ENCODE peak calls at places on chromosomes 7 and 10, in eight cellular contexts. One of them, this sample, is unnamed.
A peak's percentile ranks its signal among the peaks of the same experiment; 100 is the strongest.

GRCh38 chr10:3832022-3832786 is 47.2 kb upstream of the KLF6 start:
- DNase-seq in fibroblast of the aortic adventitia: no peak
- DNase-seq in stimulated activated CD8-positive, alpha-beta memory T cell treated with anti-CD3 and anti-CD28 coated beads, Interleukin-15, amount 100 ng/mL, for 24 hours: no peak
- DNase-seq in brain microvascular endothelial cell: no peak
- DNase-seq in posterior cingulate gyrus: no peak
- DNase-seq in DMS79: no peak
- DNase-seq in COR-L47: no peak
- DNase-seq in CD4-positive, alpha-beta T cell: no peak
- DNase-seq in this sample: no peak

GRCh38 chr10:114142018-114142417 is 32.0 kb downstream of the CCDC186 start:
- DNase-seq in CD4-positive, alpha-beta T cell: no peak
- DNase-seq in COR-L47: no peak
- DNase-seq in DMS79: no peak
- DNase-seq in brain microvascular endothelial cell: no peak
- DNase-seq in stimulated activated CD8-positive, alpha-beta memory T cell treated with anti-CD3 and anti-CD28 coated beads, Interleukin-15, amount 100 ng/mL, for 24 hours: no peak
- DNase-seq in posterior cingulate gyrus: no peak
- DNase-seq in fibroblast of the aortic adventitia: no peak
- DNase-seq in this sample: no peak

GRCh38 chr10:103350175-103350521 is 792 bp downstream of the PCGF6 start:
- DNase-seq in fibroblast of the aortic adventitia: no peak
- DNase-seq in stimulated activated CD8-positive, alpha-beta memory T cell treated with anti-CD3 and anti-CD28 coated beads, Interleukin-15, amount 100 ng/mL, for 24 hours: no peak
- DNase-seq in CD4-positive, alpha-beta T cell: no peak
- DNase-seq in brain microvascular endothelial cell: peak; percentile 2
- DNase-seq in COR-L47: no peak
- DNase-seq in posterior cingulate gyrus: no peak
- DNase-seq in DMS79: no peak
- DNase-seq in this sample: peak; percentile 49

GRCh38 chr10:132560248-132560731 is 22.7 kb downstream of the INPP5A start:
- DNase-seq in fibroblast of the aortic adventitia: peak; percentile 35
- DNase-seq in stimulated activated CD8-positive, alpha-beta memory T cell treated with anti-CD3 and anti-CD28 coated beads, Interleukin-15, amount 100 ng/mL, for 24 hours: no peak
- DNase-seq in DMS79: no peak
- DNase-seq in CD4-positive, alpha-beta T cell: no peak
- DNase-seq in brain microvascular endothelial cell: no peak
- DNase-seq in posterior cingulate gyrus: no peak
- DNase-seq in COR-L47: no peak
- DNase-seq in this sample: peak; percentile 8

GRCh38 chr7:128270799-128271411 is 29.8 kb downstream of the LEP start:
- DNase-seq in COR-L47: no peak
- DNase-seq in stimulated activated CD8-positive, alpha-beta memory T cell treated with anti-CD3 and anti-CD28 coated beads, Interleukin-15, amount 100 ng/mL, for 24 hours: no peak
- DNase-seq in posterior cingulate gyrus: no peak
- DNase-seq in fibroblast of the aortic adventitia: no peak
- DNase-seq in DMS79: no peak
- DNase-seq in CD4-positive, alpha-beta T cell: no peak
- DNase-seq in brain microvascular endothelial cell: no peak
- DNase-seq in this sample: no peak

GRCh38 chr7:109772161-109772560 is 1202.5 kb downstream of the DNAJB9 start:
- DNase-seq in posterior cingulate gyrus: no peak
- DNase-seq in DMS79: no peak
- DNase-seq in brain microvascular endothelial cell: no peak
- DNase-seq in fibroblast of the aortic adventitia: no peak
- DNase-seq in CD4-positive, alpha-beta T cell: no peak
- DNase-seq in stimulated activated CD8-positive, alpha-beta memory T cell treated with anti-CD3 and anti-CD28 coated beads, Interleukin-15, amount 100 ng/mL, for 24 hours: no peak
- DNase-seq in COR-L47: no peak
- DNase-seq in this sample: no peak

GRCh38 chr7:37894671-37895070 is 21.9 kb downstream of the SFRP4 start:
- DNase-seq in CD4-positive, alpha-beta T cell: no peak
- DNase-seq in brain microvascular endothelial cell: no peak
- DNase-seq in stimulated activated CD8-positive, alpha-beta memory T cell treated with anti-CD3 and anti-CD28 coated beads, Interleukin-15, amount 100 ng/mL, for 24 hours: no peak
- DNase-seq in posterior cingulate gyrus: no peak
- DNase-seq in COR-L47: no peak
- DNase-seq in DMS79: no peak
- DNase-seq in fibroblast of the aortic adventitia: no peak
- DNase-seq in this sample: no peak

GRCh38 chr10:133277277-133277992 is 767 bp upstream of the ADAM8 start:
- DNase-seq in posterior cingulate gyrus: no peak
- DNase-seq in stimulated activated CD8-positive, alpha-beta memory T cell treated with anti-CD3 and anti-CD28 coated beads, Interleukin-15, amount 100 ng/mL, for 24 hours: no peak
- DNase-seq in DMS79: no peak
- DNase-seq in CD4-positive, alpha-beta T cell: no peak
- DNase-seq in fibroblast of the aortic adventitia: no peak
- DNase-seq in COR-L47: no peak
- DNase-seq in brain microvascular endothelial cell: no peak
- DNase-seq in this sample: no peak

GRCh38 chr7:117273325-117274292 is 49.2 kb downstream of the WNT2 start:
- DNase-seq in COR-L47: peak; percentile 1
- DNase-seq in posterior cingulate gyrus: no peak
- DNase-seq in DMS79: peak; percentile 98
- DNase-seq in brain microvascular endothelial cell: no peak
- DNase-seq in CD4-positive, alpha-beta T cell: no peak
- DNase-seq in stimulated activated CD8-positive, alpha-beta memory T cell treated with anti-CD3 and anti-CD28 coated beads, Interleukin-15, amount 100 ng/mL, for 24 hours: no peak
- DNase-seq in fibroblast of the aortic adventitia: no peak
- DNase-seq in this sample: no peak

GRCh38 chr7:27774717-27775328 is 34.9 kb downstream of the TAX1BP1 start:
- DNase-seq in stimulated activated CD8-positive, alpha-beta memory T cell treated with anti-CD3 and anti-CD28 coated beads, Interleukin-15, amount 100 ng/mL, for 24 hours: no peak
- DNase-seq in fibroblast of the aortic adventitia: peak; percentile 76
- DNase-seq in posterior cingulate gyrus: no peak
- DNase-seq in COR-L47: no peak
- DNase-seq in DMS79: no peak
- DNase-seq in CD4-positive, alpha-beta T cell: no peak
- DNase-seq in brain microvascular endothelial cell: peak; percentile 21
- DNase-seq in this sample: peak; percentile 64

GRCh38 chr10:79458483-79458882 is 13.1 kb upstream of the ZCCHC24 start:
- DNase-seq in DMS79: no peak
- DNase-seq in fibroblast of the aortic adventitia: no peak
- DNase-seq in stimulated activated CD8-positive, alpha-beta memory T cell treated with anti-CD3 and anti-CD28 coated beads, Interleukin-15, amount 100 ng/mL, for 24 hours: no peak
- DNase-seq in posterior cingulate gyrus: no peak
- DNase-seq in CD4-positive, alpha-beta T cell: no peak
- DNase-seq in brain microvascular endothelial cell: no peak
- DNase-seq in COR-L47: no peak
- DNase-seq in this sample: no peak

GRCh38 chr10:130137077-130137448 is 872 bp downstream of the GLRX3 start:
- DNase-seq in COR-L47: no peak
- DNase-seq in CD4-positive, alpha-beta T cell: no peak
- DNase-seq in DMS79: no peak
- DNase-seq in stimulated activated CD8-positive, alpha-beta memory T cell treated with anti-CD3 and anti-CD28 coated beads, Interleukin-15, amount 100 ng/mL, for 24 hours: no peak
- DNase-seq in posterior cingulate gyrus: no peak
- DNase-seq in brain microvascular endothelial cell: peak; percentile 35
- DNase-seq in fibroblast of the aortic adventitia: peak; percentile 47
- DNase-seq in this sample: no peak

GRCh38 chr7:42902361-42902760 is 9.5 kb downstream of the C7orf25 start:
- DNase-seq in brain microvascular endothelial cell: no peak
- DNase-seq in posterior cingulate gyrus: no peak
- DNase-seq in stimulated activated CD8-positive, alpha-beta memory T cell treated with anti-CD3 and anti-CD28 coated beads, Interleukin-15, amount 100 ng/mL, for 24 hours: no peak
- DNase-seq in DMS79: no peak
- DNase-seq in fibroblast of the aortic adventitia: no peak
- DNase-seq in CD4-positive, alpha-beta T cell: no peak
- DNase-seq in COR-L47: no peak
- DNase-seq in this sample: no peak

GRCh38 chr10:76336213-76336963 is 905.0 kb downstream of the LRMDA start:
- DNase-seq in stimulated activated CD8-positive, alpha-beta memory T cell treated with anti-CD3 and anti-CD28 coated beads, Interleukin-15, amount 100 ng/mL, for 24 hours: no peak
- DNase-seq in brain microvascular endothelial cell: no peak
- DNase-seq in CD4-positive, alpha-beta T cell: no peak
- DNase-seq in DMS79: no peak
- DNase-seq in posterior cingulate gyrus: no peak
- DNase-seq in COR-L47: no peak
- DNase-seq in fibroblast of the aortic adventitia: no peak
- DNase-seq in this sample: no peak

GRCh38 chr7:28955723-28956607 is 2.2 kb downstream of the TRIL start:
- DNase-seq in COR-L47: peak; percentile 74
- DNase-seq in posterior cingulate gyrus: peak; percentile 35
- DNase-seq in fibroblast of the aortic adventitia: peak; percentile 22
- DNase-seq in CD4-positive, alpha-beta T cell: no peak
- DNase-seq in stimulated activated CD8-positive, alpha-beta memory T cell treated with anti-CD3 and anti-CD28 coated beads, Interleukin-15, amount 100 ng/mL, for 24 hours: no peak
- DNase-seq in brain microvascular endothelial cell: no peak
- DNase-seq in DMS79: peak; percentile 49
- DNase-seq in this sample: peak; percentile 83

GRCh38 chr7:46682841-46683624 is 762.0 kb upstream of the IGFBP3 start:
- DNase-seq in posterior cingulate gyrus: no peak
- DNase-seq in fibroblast of the aortic adventitia: peak; percentile 34
- DNase-seq in stimulated activated CD8-positive, alpha-beta memory T cell treated with anti-CD3 and anti-CD28 coated beads, Interleukin-15, amount 100 ng/mL, for 24 hours: no peak
- DNase-seq in DMS79: no peak
- DNase-seq in brain microvascular endothelial cell: peak; percentile 72
- DNase-seq in COR-L47: no peak
- DNase-seq in CD4-positive, alpha-beta T cell: no peak
- DNase-seq in this sample: no peak

GRCh38 chr7:130227883-130228575 is 20.4 kb downstream of the SSMEM1 start:
- DNase-seq in DMS79: no peak
- DNase-seq in stimulated activated CD8-positive, alpha-beta memory T cell treated with anti-CD3 and anti-CD28 coated beads, Interleukin-15, amount 100 ng/mL, for 24 hours: no peak
- DNase-seq in fibroblast of the aortic adventitia: no peak
- DNase-seq in COR-L47: peak; percentile 27
- DNase-seq in brain microvascular endothelial cell: no peak
- DNase-seq in CD4-positive, alpha-beta T cell: no peak
- DNase-seq in posterior cingulate gyrus: no peak
- DNase-seq in this sample: no peak

GRCh38 chr10:102297132-102297531 is 51.8 kb downstream of the GBF1 start:
- DNase-seq in brain microvascular endothelial cell: no peak
- DNase-seq in DMS79: no peak
- DNase-seq in stimulated activated CD8-positive, alpha-beta memory T cell treated with anti-CD3 and anti-CD28 coated beads, Interleukin-15, amount 100 ng/mL, for 24 hours: no peak
- DNase-seq in fibroblast of the aortic adventitia: no peak
- DNase-seq in COR-L47: no peak
- DNase-seq in CD4-positive, alpha-beta T cell: no peak
- DNase-seq in posterior cingulate gyrus: no peak
- DNase-seq in this sample: no peak

GRCh38 chr7:123749537-123749857 is 694 bp upstream of the WASL start:
- DNase-seq in fibroblast of the aortic adventitia: peak; percentile 71
- DNase-seq in brain microvascular endothelial cell: peak; percentile 62
- DNase-seq in DMS79: no peak
- DNase-seq in COR-L47: peak; percentile 83
- DNase-seq in CD4-positive, alpha-beta T cell: no peak
- DNase-seq in stimulated activated CD8-positive, alpha-beta memory T cell treated with anti-CD3 and anti-CD28 coated beads, Interleukin-15, amount 100 ng/mL, for 24 hours: no peak
- DNase-seq in posterior cingulate gyrus: no peak
- DNase-seq in this sample: peak; percentile 96

GRCh38 chr10:22505923-22506685 is 160.8 kb downstream of the SPAG6 start:
- DNase-seq in stimulated activated CD8-positive, alpha-beta memory T cell treated with anti-CD3 and anti-CD28 coated beads, Interleukin-15, amount 100 ng/mL, for 24 hours: peak; percentile 3
- DNase-seq in brain microvascular endothelial cell: no peak
- DNase-seq in CD4-positive, alpha-beta T cell: peak; percentile 18
- DNase-seq in fibroblast of the aortic adventitia: no peak
- DNase-seq in COR-L47: no peak
- DNase-seq in DMS79: no peak
- DNase-seq in posterior cingulate gyrus: no peak
- DNase-seq in this sample: no peak

GRCh38 chr7:20797174-20798080 is 10.7 kb upstream of the SP8 start:
- DNase-seq in COR-L47: peak; percentile 54
- DNase-seq in posterior cingulate gyrus: no peak
- DNase-seq in stimulated activated CD8-positive, alpha-beta memory T cell treated with anti-CD3 and anti-CD28 coated beads, Interleukin-15, amount 100 ng/mL, for 24 hours: no peak
- DNase-seq in fibroblast of the aortic adventitia: no peak
- DNase-seq in brain microvascular endothelial cell: no peak
- DNase-seq in DMS79: no peak
- DNase-seq in CD4-positive, alpha-beta T cell: no peak
- DNase-seq in this sample: peak; percentile 24

GRCh38 chr7:92404170-92404614 is 43.1 kb upstream of the GATAD1 start:
- DNase-seq in COR-L47: peak; percentile 23
- DNase-seq in CD4-positive, alpha-beta T cell: no peak
- DNase-seq in brain microvascular endothelial cell: no peak
- DNase-seq in posterior cingulate gyrus: no peak
- DNase-seq in stimulated activated CD8-positive, alpha-beta memory T cell treated with anti-CD3 and anti-CD28 coated beads, Interleukin-15, amount 100 ng/mL, for 24 hours: no peak
- DNase-seq in fibroblast of the aortic adventitia: no peak
- DNase-seq in DMS79: no peak
- DNase-seq in this sample: no peak

GRCh38 chr10:122495406-122496340 is 34.3 kb downstream of the HTRA1 start:
- DNase-seq in CD4-positive, alpha-beta T cell: peak; percentile 20
- DNase-seq in COR-L47: no peak
- DNase-seq in posterior cingulate gyrus: no peak
- DNase-seq in stimulated activated CD8-positive, alpha-beta memory T cell treated with anti-CD3 and anti-CD28 coated beads, Interleukin-15, amount 100 ng/mL, for 24 hours: no peak
- DNase-seq in fibroblast of the aortic adventitia: peak; percentile 93
- DNase-seq in brain microvascular endothelial cell: peak; percentile 33
- DNase-seq in DMS79: no peak
- DNase-seq in this sample: no peak

GRCh38 chr10:130042386-130042785 is 68.2 kb downstream of the C10orf143 start:
- DNase-seq in DMS79: no peak
- DNase-seq in brain microvascular endothelial cell: no peak
- DNase-seq in posterior cingulate gyrus: no peak
- DNase-seq in CD4-positive, alpha-beta T cell: no peak
- DNase-seq in COR-L47: no peak
- DNase-seq in stimulated activated CD8-positive, alpha-beta memory T cell treated with anti-CD3 and anti-CD28 coated beads, Interleukin-15, amount 100 ng/mL, for 24 hours: no peak
- DNase-seq in fibroblast of the aortic adventitia: no peak
- DNase-seq in this sample: no peak

GRCh38 chr7:49500741-49501140 is 272.7 kb upstream of the VWC2 start:
- DNase-seq in brain microvascular endothelial cell: no peak
- DNase-seq in DMS79: no peak
- DNase-seq in posterior cingulate gyrus: no peak
- DNase-seq in COR-L47: no peak
- DNase-seq in fibroblast of the aortic adventitia: no peak
- DNase-seq in CD4-positive, alpha-beta T cell: no peak
- DNase-seq in stimulated activated CD8-positive, alpha-beta memory T cell treated with anti-CD3 and anti-CD28 coated beads, Interleukin-15, amount 100 ng/mL, for 24 hours: no peak
- DNase-seq in this sample: no peak

GRCh38 chr10:119655566-119656001 is 4.4 kb downstream of the BAG3 start:
- DNase-seq in stimulated activated CD8-positive, alpha-beta memory T cell treated with anti-CD3 and anti-CD28 coated beads, Interleukin-15, amount 100 ng/mL, for 24 hours: no peak
- DNase-seq in posterior cingulate gyrus: no peak
- DNase-seq in DMS79: no peak
- DNase-seq in CD4-positive, alpha-beta T cell: peak; percentile 30
- DNase-seq in COR-L47: no peak
- DNase-seq in brain microvascular endothelial cell: peak; percentile 84
- DNase-seq in fibroblast of the aortic adventitia: peak; percentile 87
- DNase-seq in this sample: peak; percentile 77

GRCh38 chr7:3260425-3260762 is 40.7 kb upstream of the SDK1 start:
- DNase-seq in COR-L47: no peak
- DNase-seq in fibroblast of the aortic adventitia: peak; percentile 81
- DNase-seq in CD4-positive, alpha-beta T cell: no peak
- DNase-seq in DMS79: no peak
- DNase-seq in brain microvascular endothelial cell: no peak
- DNase-seq in stimulated activated CD8-positive, alpha-beta memory T cell treated with anti-CD3 and anti-CD28 coated beads, Interleukin-15, amount 100 ng/mL, for 24 hours: no peak
- DNase-seq in posterior cingulate gyrus: no peak
- DNase-seq in this sample: peak; percentile 63

GRCh38 chr10:88064608-88065383 is 201.4 kb downstream of the PTEN start:
- DNase-seq in CD4-positive, alpha-beta T cell: no peak
- DNase-seq in posterior cingulate gyrus: no peak
- DNase-seq in stimulated activated CD8-positive, alpha-beta memory T cell treated with anti-CD3 and anti-CD28 coated beads, Interleukin-15, amount 100 ng/mL, for 24 hours: no peak
- DNase-seq in brain microvascular endothelial cell: no peak
- DNase-seq in COR-L47: no peak
- DNase-seq in fibroblast of the aortic adventitia: peak; percentile 84
- DNase-seq in DMS79: no peak
- DNase-seq in this sample: no peak

GRCh38 chr10:76311752-76312699 is 880.6 kb downstream of the LRMDA start:
- DNase-seq in fibroblast of the aortic adventitia: peak; percentile 51
- DNase-seq in brain microvascular endothelial cell: no peak
- DNase-seq in CD4-positive, alpha-beta T cell: no peak
- DNase-seq in stimulated activated CD8-positive, alpha-beta memory T cell treated with anti-CD3 and anti-CD28 coated beads, Interleukin-15, amount 100 ng/mL, for 24 hours: no peak
- DNase-seq in DMS79: no peak
- DNase-seq in COR-L47: no peak
- DNase-seq in posterior cingulate gyrus: no peak
- DNase-seq in this sample: no peak

GRCh38 chr7:130921391-130922180 is 187.6 kb upstream of the KLF14 start:
- DNase-seq in posterior cingulate gyrus: peak; percentile 55
- DNase-seq in CD4-positive, alpha-beta T cell: no peak
- DNase-seq in fibroblast of the aortic adventitia: peak; percentile 98
- DNase-seq in brain microvascular endothelial cell: peak; percentile 84
- DNase-seq in DMS79: no peak
- DNase-seq in COR-L47: no peak
- DNase-seq in stimulated activated CD8-positive, alpha-beta memory T cell treated with anti-CD3 and anti-CD28 coated beads, Interleukin-15, amount 100 ng/mL, for 24 hours: no peak
- DNase-seq in this sample: no peak

GRCh38 chr7:117791877-117792780 is 81.1 kb downstream of the CTTNBP2 start:
- DNase-seq in fibroblast of the aortic adventitia: no peak
- DNase-seq in stimulated activated CD8-positive, alpha-beta memory T cell treated with anti-CD3 and anti-CD28 coated beads, Interleukin-15, amount 100 ng/mL, for 24 hours: no peak
- DNase-seq in posterior cingulate gyrus: no peak
- DNase-seq in CD4-positive, alpha-beta T cell: no peak
- DNase-seq in DMS79: no peak
- DNase-seq in COR-L47: no peak
- DNase-seq in brain microvascular endothelial cell: no peak
- DNase-seq in this sample: peak; percentile 19